ENCODE peak calls at places on chromosome X, in six cellular contexts. One of them, this sample, is unnamed.

GRCh38 chrX:153669174-153669890 is 4.3 kb downstream of the PNCK start:
- DNase-seq in stomach: no peak
- DNase-seq in heart left ventricle: no peak
- DNase-seq in Peyer's patch: peak
- DNase-seq in body of pancreas: no peak
- DNase-seq in upper lobe of left lung: no peak
- DNase-seq in this sample: no peak

GRCh38 chrX:40440841-40441240 is 139.9 kb upstream of the ATP6AP2 start:
- DNase-seq in stomach: no peak
- DNase-seq in heart left ventricle: no peak
- DNase-seq in Peyer's patch: no peak
- DNase-seq in body of pancreas: no peak
- DNase-seq in upper lobe of left lung: no peak
- DNase-seq in this sample: no peak

GRCh38 chrX:8242431-8242830 is 71.4 kb upstream of the VCX2 start:
- DNase-seq in stomach: no peak
- DNase-seq in heart left ventricle: no peak
- DNase-seq in Peyer's patch: no peak
- DNase-seq in body of pancreas: no peak
- DNase-seq in upper lobe of left lung: no peak
- DNase-seq in this sample: no peak

GRCh38 chrX:70219938-70220764 is 14.3 kb upstream of the AWAT1 start:
- DNase-seq in stomach: no peak
- DNase-seq in heart left ventricle: no peak
- DNase-seq in Peyer's patch: no peak
- DNase-seq in body of pancreas: no peak
- DNase-seq in upper lobe of left lung: no peak
- DNase-seq in this sample: no peak

GRCh38 chrX:19512961-19513360 is 2.3 kb downstream of the MAP3K15 start:
- DNase-seq in stomach: no peak
- DNase-seq in heart left ventricle: no peak
- DNase-seq in Peyer's patch: no peak
- DNase-seq in body of pancreas: no peak
- DNase-seq in upper lobe of left lung: no peak
- DNase-seq in this sample: peak

GRCh38 chrX:48540015-48540350 is 469 bp downstream of the TBC1D25 start:
- DNase-seq in stomach: peak
- DNase-seq in heart left ventricle: no peak
- DNase-seq in Peyer's patch: peak
- DNase-seq in body of pancreas: peak
- DNase-seq in upper lobe of left lung: peak
- DNase-seq in this sample: peak

GRCh38 chrX:72569786-72570185 is 2.9 kb downstream of the HDAC8 start:
- DNase-seq in stomach: no peak
- DNase-seq in heart left ventricle: no peak
- DNase-seq in Peyer's patch: no peak
- DNase-seq in body of pancreas: no peak
- DNase-seq in upper lobe of left lung: no peak
- DNase-seq in this sample: no peak

GRCh38 chrX:24371391-24371972 is 11.0 kb downstream of the SUPT20HL1 start:
- DNase-seq in stomach: peak
- DNase-seq in heart left ventricle: peak
- DNase-seq in Peyer's patch: peak
- DNase-seq in body of pancreas: peak
- DNase-seq in upper lobe of left lung: peak
- DNase-seq in this sample: peak

GRCh38 chrX:53483838-53484420 is 49.8 kb upstream of the HSD17B10 start:
- DNase-seq in stomach: no peak
- DNase-seq in heart left ventricle: no peak
- DNase-seq in Peyer's patch: no peak
- DNase-seq in body of pancreas: no peak
- DNase-seq in upper lobe of left lung: no peak
- DNase-seq in this sample: no peak

GRCh38 chrX:16671005-16671404 is 21.0 kb downstream of the S100G start:
- DNase-seq in stomach: no peak
- DNase-seq in heart left ventricle: no peak
- DNase-seq in Peyer's patch: no peak
- DNase-seq in body of pancreas: no peak
- DNase-seq in upper lobe of left lung: no peak
- DNase-seq in this sample: no peak

GRCh38 chrX:39854772-39855747 is 242.7 kb downstream of the BCOR start:
- DNase-seq in stomach: no peak
- DNase-seq in heart left ventricle: no peak
- DNase-seq in Peyer's patch: peak
- DNase-seq in body of pancreas: no peak
- DNase-seq in upper lobe of left lung: peak
- DNase-seq in this sample: no peak

GRCh38 chrX:43505759-43506158 is 150.3 kb upstream of the MAOA start:
- DNase-seq in stomach: no peak
- DNase-seq in heart left ventricle: no peak
- DNase-seq in Peyer's patch: no peak
- DNase-seq in body of pancreas: no peak
- DNase-seq in upper lobe of left lung: no peak
- DNase-seq in this sample: no peak

GRCh38 chrX:152165033-152165743 is 26.8 kb upstream of the MAGEA10 start:
- DNase-seq in stomach: no peak
- DNase-seq in heart left ventricle: no peak
- DNase-seq in Peyer's patch: no peak
- DNase-seq in body of pancreas: no peak
- DNase-seq in upper lobe of left lung: no peak
- DNase-seq in this sample: no peak

GRCh38 chrX:20173305-20173704 is 31.7 kb upstream of the EIF1AX start:
- DNase-seq in stomach: no peak
- DNase-seq in heart left ventricle: no peak
- DNase-seq in Peyer's patch: no peak
- DNase-seq in body of pancreas: no peak
- DNase-seq in upper lobe of left lung: no peak
- DNase-seq in this sample: no peak

GRCh38 chrX:124240422-124240821 is 92.0 kb upstream of the TEX13D start:
- DNase-seq in stomach: no peak
- DNase-seq in heart left ventricle: no peak
- DNase-seq in Peyer's patch: no peak
- DNase-seq in body of pancreas: no peak
- DNase-seq in upper lobe of left lung: no peak
- DNase-seq in this sample: no peak

GRCh38 chrX:155767101-155767878 is 113.9 kb upstream of the VAMP7 start:
- DNase-seq in stomach: peak
- DNase-seq in heart left ventricle: peak
- DNase-seq in Peyer's patch: peak
- DNase-seq in body of pancreas: peak
- DNase-seq in upper lobe of left lung: peak
- DNase-seq in this sample: no peak

GRCh38 chrX:44344194-44344593 is 722 bp upstream of the EFHC2 start:
- DNase-seq in stomach: peak
- DNase-seq in heart left ventricle: peak
- DNase-seq in Peyer's patch: peak
- DNase-seq in body of pancreas: no peak
- DNase-seq in upper lobe of left lung: peak
- DNase-seq in this sample: peak

GRCh38 chrX:154374361-154375155 is at the start of gene FLNA:
- DNase-seq in stomach: peak
- DNase-seq in heart left ventricle: no peak
- DNase-seq in Peyer's patch: no peak
- DNase-seq in body of pancreas: peak
- DNase-seq in upper lobe of left lung: no peak
- DNase-seq in this sample: no peak

GRCh38 chrX:14528629-14529287 is 578 bp upstream of the GLRA2 start:
- DNase-seq in stomach: peak
- DNase-seq in heart left ventricle: peak
- DNase-seq in Peyer's patch: no peak
- DNase-seq in body of pancreas: peak
- DNase-seq in upper lobe of left lung: no peak
- DNase-seq in this sample: peak

GRCh38 chrX:20431486-20431885 is 164.8 kb upstream of the RPS6KA3 start:
- DNase-seq in stomach: no peak
- DNase-seq in heart left ventricle: no peak
- DNase-seq in Peyer's patch: no peak
- DNase-seq in body of pancreas: no peak
- DNase-seq in upper lobe of left lung: no peak
- DNase-seq in this sample: no peak

GRCh38 chrX:151019837-151020236 is 36.7 kb downstream of the HMGB3 start:
- DNase-seq in stomach: no peak
- DNase-seq in heart left ventricle: no peak
- DNase-seq in Peyer's patch: no peak
- DNase-seq in body of pancreas: no peak
- DNase-seq in upper lobe of left lung: no peak
- DNase-seq in this sample: no peak

GRCh38 chrX:14039344-14039743 is 9.7 kb upstream of the GEMIN8 start:
- DNase-seq in stomach: peak
- DNase-seq in heart left ventricle: no peak
- DNase-seq in Peyer's patch: peak
- DNase-seq in body of pancreas: peak
- DNase-seq in upper lobe of left lung: peak
- DNase-seq in this sample: peak

GRCh38 chrX:149504226-149504914 is 736 bp downstream of the IDS start:
- DNase-seq in stomach: no peak
- DNase-seq in heart left ventricle: no peak
- DNase-seq in Peyer's patch: peak
- DNase-seq in body of pancreas: peak
- DNase-seq in upper lobe of left lung: peak
- DNase-seq in this sample: peak

GRCh38 chrX:152997337-152997736 is 3.4 kb upstream of the PNMA5 start:
- DNase-seq in stomach: no peak
- DNase-seq in heart left ventricle: no peak
- DNase-seq in Peyer's patch: no peak
- DNase-seq in body of pancreas: no peak
- DNase-seq in upper lobe of left lung: no peak
- DNase-seq in this sample: no peak

GRCh38 chrX:17736856-17737706 is at the start of gene SCML1:
- DNase-seq in stomach: peak
- DNase-seq in heart left ventricle: peak
- DNase-seq in Peyer's patch: peak
- DNase-seq in body of pancreas: peak
- DNase-seq in upper lobe of left lung: peak
- DNase-seq in this sample: peak
- TF ChIP-seq POLR2A in stomach: no peak
- TF ChIP-seq POLR2A in heart left ventricle: peak
- TF ChIP-seq POLR2A in Peyer's patch: peak
- TF ChIP-seq POLR2A in body of pancreas: peak
- TF ChIP-seq POLR2A in upper lobe of left lung: peak
- TF ChIP-seq POLR2A in this sample: no peak

GRCh38 chrX:139538907-139539593 is 8.5 kb downstream of the F9 start:
- DNase-seq in stomach: no peak
- DNase-seq in heart left ventricle: no peak
- DNase-seq in Peyer's patch: no peak
- DNase-seq in body of pancreas: no peak
- DNase-seq in upper lobe of left lung: no peak
- DNase-seq in this sample: no peak

GRCh38 chrX:139544591-139544990 is 14.1 kb downstream of the F9 start:
- DNase-seq in stomach: no peak
- DNase-seq in heart left ventricle: no peak
- DNase-seq in Peyer's patch: no peak
- DNase-seq in body of pancreas: no peak
- DNase-seq in upper lobe of left lung: no peak
- DNase-seq in this sample: no peak

GRCh38 chrX:139542652-139543051 is 12.1 kb downstream of the F9 start:
- DNase-seq in stomach: no peak
- DNase-seq in heart left ventricle: no peak
- DNase-seq in Peyer's patch: no peak
- DNase-seq in body of pancreas: no peak
- DNase-seq in upper lobe of left lung: no peak
- DNase-seq in this sample: no peak

GRCh38 chrX:139543920-139544319 is 13.4 kb downstream of the F9 start:
- DNase-seq in stomach: no peak
- DNase-seq in heart left ventricle: no peak
- DNase-seq in Peyer's patch: no peak
- DNase-seq in body of pancreas: no peak
- DNase-seq in upper lobe of left lung: no peak
- DNase-seq in this sample: no peak
- TF ChIP-seq CTCF in stomach: no peak
- TF ChIP-seq CTCF in heart left ventricle: no peak
- TF ChIP-seq CTCF in Peyer's patch: no peak
- TF ChIP-seq CTCF in body of pancreas: no peak
- TF ChIP-seq CTCF in upper lobe of left lung: no peak
- TF ChIP-seq CTCF in this sample: no peak

DNA sequence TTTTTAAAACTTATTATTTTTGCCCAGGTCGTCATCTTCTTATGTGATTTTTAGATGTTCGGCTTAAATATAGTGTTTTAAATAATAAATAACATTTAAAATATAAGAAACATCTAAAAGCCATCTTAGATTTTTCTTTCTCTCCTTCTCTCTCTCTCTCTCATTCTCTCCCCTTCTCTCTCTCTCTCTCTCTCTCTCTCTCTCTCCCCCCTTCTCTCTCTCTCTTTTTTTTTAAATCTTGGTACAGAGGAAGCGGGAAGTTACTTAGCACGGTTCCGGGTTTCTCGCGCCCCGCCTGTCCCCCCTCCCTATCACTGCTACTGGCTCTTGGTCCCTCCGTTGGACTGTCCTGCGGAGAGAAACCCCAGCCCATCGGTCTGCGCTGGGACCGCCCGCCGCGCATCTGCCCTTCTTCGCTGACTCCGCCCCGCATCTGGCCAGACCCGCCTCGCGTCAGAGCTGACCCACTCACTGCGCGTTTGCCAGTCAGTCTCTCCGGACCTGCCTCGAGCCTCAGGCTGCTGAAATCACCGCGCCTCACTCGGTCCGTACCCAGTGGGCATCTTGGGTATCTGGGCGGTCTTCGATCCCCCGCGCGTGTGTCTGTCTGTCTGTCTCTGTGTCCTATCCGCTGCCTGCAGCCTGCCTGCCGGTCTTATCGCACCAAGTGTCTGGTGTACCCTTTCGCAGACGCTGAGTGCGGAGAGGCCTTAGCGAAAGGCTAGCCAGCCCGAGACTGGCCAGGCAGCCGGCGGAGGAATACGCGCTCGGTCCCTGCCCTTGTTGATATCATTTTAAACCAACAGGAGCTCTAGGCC is at the start of gene PABPC5:
- DNase-seq in stomach: peak
- DNase-seq in heart left ventricle: peak
- DNase-seq in Peyer's patch: peak
- DNase-seq in body of pancreas: peak
- DNase-seq in upper lobe of left lung: peak
- DNase-seq in this sample: peak
- TF ChIP-seq POLR2A in stomach: no peak
- TF ChIP-seq POLR2A in heart left ventricle: peak
- TF ChIP-seq POLR2A in Peyer's patch: no peak
- TF ChIP-seq POLR2A in body of pancreas: peak
- TF ChIP-seq POLR2A in upper lobe of left lung: peak
- TF ChIP-seq POLR2A in this sample: no peak

DNA sequence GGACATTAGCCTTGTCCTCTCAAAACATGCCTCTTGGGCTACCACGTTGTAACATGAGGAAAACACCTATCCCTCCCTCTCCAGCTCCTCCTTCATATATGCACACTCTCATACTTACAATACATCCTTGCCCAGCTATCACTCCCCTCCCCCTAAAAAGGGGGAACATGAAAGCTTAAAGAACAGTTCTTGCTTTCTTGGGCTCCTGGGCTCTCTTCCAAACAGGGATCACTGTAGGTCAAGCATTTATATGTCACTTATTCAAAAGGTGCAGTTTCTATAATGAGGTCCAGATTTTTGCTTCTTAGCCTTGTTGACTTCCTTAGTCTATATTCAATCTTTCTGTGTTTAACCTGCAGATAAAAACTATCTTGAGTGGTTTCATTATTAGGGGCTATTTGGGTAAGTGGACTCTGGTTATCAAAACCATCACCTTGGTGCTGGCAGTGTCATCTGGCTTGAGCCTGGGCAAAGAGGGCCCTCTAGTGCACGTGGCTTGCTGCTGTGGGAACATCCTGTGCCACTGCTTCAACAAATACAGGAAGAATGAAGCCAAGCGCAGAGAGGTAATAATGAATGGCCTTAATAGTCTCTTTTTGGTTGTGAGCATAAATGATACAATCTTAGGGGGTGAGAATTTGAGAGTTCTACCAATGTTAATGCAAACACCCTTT is 119.4 kb downstream of the AKAP4 start:
- DNase-seq in stomach: peak
- DNase-seq in heart left ventricle: peak
- DNase-seq in Peyer's patch: no peak
- DNase-seq in body of pancreas: peak
- DNase-seq in upper lobe of left lung: peak
- DNase-seq in this sample: no peak
- TF ChIP-seq CTCF in stomach: no peak
- TF ChIP-seq CTCF in heart left ventricle: peak
- TF ChIP-seq CTCF in Peyer's patch: no peak
- TF ChIP-seq CTCF in body of pancreas: no peak
- TF ChIP-seq CTCF in upper lobe of left lung: no peak
- TF ChIP-seq CTCF in this sample: no peak